ENCODE peak calls at places on chromosomes 7 and 10, in six cellular contexts. One of them, this sample, is unnamed.

GRCh38 chr7:375901-376305 is 85.9 kb downstream of the FOXL3 start:
- DNase-seq in neuronal stem cell: no peak
- DNase-seq in IMR-90: no peak
- DNase-seq in H9: peak; percentile 26
- DNase-seq in mesenchymal stem cell: no peak
- DNase-seq in H1: no peak
- DNase-seq in this sample: no peak

GRCh38 chr7:149834601-149835000 is 3.6 kb upstream of the ZNF862 start:
- DNase-seq in neuronal stem cell: no peak
- DNase-seq in IMR-90: no peak
- DNase-seq in H9: no peak
- DNase-seq in mesenchymal stem cell: no peak
- DNase-seq in H1: no peak
- DNase-seq in this sample: no peak

GRCh38 chr10:132395704-132396494 is 1.1 kb upstream of the PWWP2B start:
- DNase-seq in neuronal stem cell: no peak
- DNase-seq in IMR-90: no peak
- DNase-seq in H9: peak; percentile 78
- DNase-seq in mesenchymal stem cell: peak; percentile 67
- DNase-seq in H1: no peak
- DNase-seq in this sample: peak; percentile 80

GRCh38 chr10:30034433-30035137 is 24.8 kb downstream of the JCAD start:
- DNase-seq in neuronal stem cell: no peak
- DNase-seq in IMR-90: no peak
- DNase-seq in H9: no peak
- DNase-seq in mesenchymal stem cell: no peak
- DNase-seq in H1: no peak
- DNase-seq in this sample: peak; percentile 39

GRCh38 chr10:103395754-103396066 is 565 bp downstream of the ATP5MK start:
- DNase-seq in neuronal stem cell: peak; percentile 2
- DNase-seq in IMR-90: peak; percentile 7
- DNase-seq in H9: no peak
- DNase-seq in mesenchymal stem cell: peak; percentile 55
- DNase-seq in H1: no peak
- DNase-seq in this sample: peak; percentile 30

GRCh38 chr7:16420649-16421332 is 547 bp downstream of the CRPPA start:
- DNase-seq in neuronal stem cell: peak; percentile 75
- DNase-seq in IMR-90: peak; percentile 82
- DNase-seq in H9: peak; percentile 86
- DNase-seq in mesenchymal stem cell: peak; percentile 89
- DNase-seq in H1: peak; percentile 47
- DNase-seq in this sample: peak; percentile 92

GRCh38 chr10:96930469-96930868 is 98.4 kb downstream of the LCOR start:
- DNase-seq in neuronal stem cell: no peak
- DNase-seq in IMR-90: no peak
- DNase-seq in H9: no peak
- DNase-seq in mesenchymal stem cell: no peak
- DNase-seq in H1: no peak
- DNase-seq in this sample: no peak

GRCh38 chr7:98352621-98353020 is 48.3 kb downstream of the BAIAP2L1 start:
- DNase-seq in neuronal stem cell: no peak
- DNase-seq in IMR-90: peak; percentile 90
- DNase-seq in H9: no peak
- DNase-seq in mesenchymal stem cell: peak; percentile 88
- DNase-seq in H1: no peak
- DNase-seq in this sample: no peak

GRCh38 chr10:29517352-29517923 is 117.3 kb downstream of the SVIL start:
- DNase-seq in neuronal stem cell: peak; percentile 32
- DNase-seq in IMR-90: peak; percentile 45
- DNase-seq in H9: peak; percentile 88
- DNase-seq in mesenchymal stem cell: peak; percentile 57
- DNase-seq in H1: no peak
- DNase-seq in this sample: peak; percentile 93

GRCh38 chr10:51159841-51160240 is 85.6 kb downstream of the PRKG1 start:
- DNase-seq in neuronal stem cell: no peak
- DNase-seq in IMR-90: peak; percentile 79
- DNase-seq in H9: no peak
- DNase-seq in mesenchymal stem cell: no peak
- DNase-seq in H1: no peak
- DNase-seq in this sample: no peak

GRCh38 chr10:110221721-110222261 is 14.4 kb downstream of the MXI1 start:
- DNase-seq in neuronal stem cell: peak; percentile 29
- DNase-seq in IMR-90: peak; percentile 98
- DNase-seq in H9: peak; percentile 78
- DNase-seq in mesenchymal stem cell: peak; percentile 93
- DNase-seq in H1: no peak
- DNase-seq in this sample: peak; percentile 93

GRCh38 chr10:76150886-76151288 is 719.5 kb downstream of the LRMDA start:
- DNase-seq in neuronal stem cell: peak; percentile 8
- DNase-seq in IMR-90: no peak
- DNase-seq in H9: no peak
- DNase-seq in mesenchymal stem cell: no peak
- DNase-seq in H1: no peak
- DNase-seq in this sample: no peak

GRCh38 chr7:16915405-16915804 is 33.6 kb upstream of the AGR3 start:
- DNase-seq in neuronal stem cell: no peak
- DNase-seq in IMR-90: peak; percentile 91
- DNase-seq in H9: no peak
- DNase-seq in mesenchymal stem cell: peak; percentile 88
- DNase-seq in H1: no peak
- DNase-seq in this sample: peak; percentile 35

GRCh38 chr7:142866361-142867096 is 11.7 kb downstream of the EPHB6 start:
- DNase-seq in neuronal stem cell: peak; percentile 11
- DNase-seq in IMR-90: no peak
- DNase-seq in H9: peak; percentile 85
- DNase-seq in mesenchymal stem cell: no peak
- DNase-seq in H1: no peak
- DNase-seq in this sample: peak; percentile 74

GRCh38 chr7:55464422-55464821 is 99.3 kb downstream of the LANCL2 start:
- DNase-seq in neuronal stem cell: no peak
- DNase-seq in IMR-90: peak; percentile 40
- DNase-seq in H9: no peak
- DNase-seq in mesenchymal stem cell: no peak
- DNase-seq in H1: no peak
- DNase-seq in this sample: no peak

GRCh38 chr7:140525741-140526140 is 46.4 kb upstream of the MKRN1 start:
- DNase-seq in neuronal stem cell: no peak
- DNase-seq in IMR-90: no peak
- DNase-seq in H9: peak; percentile 30
- DNase-seq in mesenchymal stem cell: no peak
- DNase-seq in H1: no peak
- DNase-seq in this sample: no peak

GRCh38 chr7:70704921-70705346 is 427.0 kb upstream of the GALNT17 start:
- DNase-seq in neuronal stem cell: no peak
- DNase-seq in IMR-90: no peak
- DNase-seq in H9: no peak
- DNase-seq in mesenchymal stem cell: no peak
- DNase-seq in H1: no peak
- DNase-seq in this sample: no peak

GRCh38 chr10:12438914-12439692 is 89.8 kb downstream of the CAMK1D start:
- DNase-seq in neuronal stem cell: no peak
- DNase-seq in IMR-90: no peak
- DNase-seq in H9: no peak
- DNase-seq in mesenchymal stem cell: no peak
- DNase-seq in H1: no peak
- DNase-seq in this sample: no peak

GRCh38 chr7:87316846-87317545 is 28.5 kb upstream of the CROT start:
- DNase-seq in neuronal stem cell: no peak
- DNase-seq in IMR-90: peak; percentile 99
- DNase-seq in H9: no peak
- DNase-seq in mesenchymal stem cell: peak; percentile 88
- DNase-seq in H1: no peak
- DNase-seq in this sample: no peak

GRCh38 chr7:128427289-128427891 is 17.6 kb upstream of the IMPDH1 start:
- DNase-seq in neuronal stem cell: peak; percentile 61
- DNase-seq in IMR-90: peak; percentile 58
- DNase-seq in H9: no peak
- DNase-seq in mesenchymal stem cell: peak; percentile 62
- DNase-seq in H1: no peak
- DNase-seq in this sample: peak; percentile 70

GRCh38 chr7:79495544-79496272 is 42.2 kb upstream of the MAGI2 start:
- DNase-seq in neuronal stem cell: no peak
- DNase-seq in IMR-90: peak; percentile 89
- DNase-seq in H9: no peak
- DNase-seq in mesenchymal stem cell: peak; percentile 87
- DNase-seq in H1: no peak
- DNase-seq in this sample: no peak

GRCh38 chr10:126233721-126234120 is 154.6 kb downstream of the ADAM12 start:
- DNase-seq in neuronal stem cell: no peak
- DNase-seq in IMR-90: no peak
- DNase-seq in H9: no peak
- DNase-seq in mesenchymal stem cell: no peak
- DNase-seq in H1: no peak
- DNase-seq in this sample: no peak

GRCh38 chr7:111103678-111104274 is 12.8 kb downstream of the LRRN3 start:
- DNase-seq in neuronal stem cell: no peak
- DNase-seq in IMR-90: no peak
- DNase-seq in H9: no peak
- DNase-seq in mesenchymal stem cell: no peak
- DNase-seq in H1: no peak
- DNase-seq in this sample: no peak

GRCh38 chr10:27474741-27475140 is 29.4 kb upstream of the RAB18 start:
- DNase-seq in neuronal stem cell: no peak
- DNase-seq in IMR-90: peak; percentile 2
- DNase-seq in H9: no peak
- DNase-seq in mesenchymal stem cell: no peak
- DNase-seq in H1: no peak
- DNase-seq in this sample: no peak

GRCh38 chr7:159091041-159091440 is 53.6 kb downstream of the VIPR2 start:
- DNase-seq in neuronal stem cell: no peak
- DNase-seq in IMR-90: no peak
- DNase-seq in H9: peak; percentile 17
- DNase-seq in mesenchymal stem cell: no peak
- DNase-seq in H1: no peak
- DNase-seq in this sample: no peak

GRCh38 chr10:50512743-50513416 is 110.9 kb downstream of the SGMS1 start:
- DNase-seq in neuronal stem cell: no peak
- DNase-seq in IMR-90: no peak
- DNase-seq in H9: no peak
- DNase-seq in mesenchymal stem cell: no peak
- DNase-seq in H1: no peak
- DNase-seq in this sample: no peak

GRCh38 chr7:143015926-143016490 is 10.9 kb downstream of the OR9A2 start:
- DNase-seq in neuronal stem cell: no peak
- DNase-seq in IMR-90: no peak
- DNase-seq in H9: no peak
- DNase-seq in mesenchymal stem cell: no peak
- DNase-seq in H1: no peak
- DNase-seq in this sample: no peak

GRCh38 chr10:43198682-43199005 is 60.4 kb downstream of the CSGALNACT2 start:
- DNase-seq in neuronal stem cell: no peak
- DNase-seq in IMR-90: no peak
- DNase-seq in H9: no peak
- DNase-seq in mesenchymal stem cell: no peak
- DNase-seq in H1: no peak
- DNase-seq in this sample: no peak

GRCh38 chr10:361203-362135 is 226.2 kb downstream of the ZMYND11 start:
- DNase-seq in neuronal stem cell: no peak
- DNase-seq in IMR-90: no peak
- DNase-seq in H9: no peak
- DNase-seq in mesenchymal stem cell: peak; percentile 22
- DNase-seq in H1: no peak
- DNase-seq in this sample: no peak

GRCh38 chr10:128070161-128070560 is 56.1 kb downstream of the MKI67 start:
- DNase-seq in neuronal stem cell: no peak
- DNase-seq in IMR-90: no peak
- DNase-seq in H9: no peak
- DNase-seq in mesenchymal stem cell: no peak
- DNase-seq in H1: no peak
- DNase-seq in this sample: no peak

GRCh38 chr10:129637841-129638240 is 170.8 kb downstream of the MGMT start:
- DNase-seq in neuronal stem cell: no peak
- DNase-seq in IMR-90: no peak
- DNase-seq in H9: no peak
- DNase-seq in mesenchymal stem cell: no peak
- DNase-seq in H1: no peak
- DNase-seq in this sample: no peak
- H2BK15ac ChIP-seq in neuronal stem cell: no peak overlapping the region
- H2BK15ac ChIP-seq in IMR-90: no peak overlapping the region
- H2BK15ac ChIP-seq in H9: no peak overlapping the region
- H2BK15ac ChIP-seq in mesenchymal stem cell: no peak overlapping the region
- H2BK15ac ChIP-seq in H1: no peak overlapping the region
- H2BK15ac ChIP-seq in this sample: no peak overlapping the region

GRCh38 chr7:72447465-72448204 is 35.5 kb upstream of the CALN1 start:
- DNase-seq in neuronal stem cell: no peak
- DNase-seq in IMR-90: no peak
- DNase-seq in H9: no peak
- DNase-seq in mesenchymal stem cell: no peak
- DNase-seq in H1: no peak
- DNase-seq in this sample: no peak
- H3K23ac ChIP-seq in neuronal stem cell: peak overlapping the region; percentile 69
- H3K23ac ChIP-seq in IMR-90: no peak overlapping the region
- H3K23ac ChIP-seq in H9: no peak overlapping the region
- H3K23ac ChIP-seq in mesenchymal stem cell: no peak overlapping the region
- H3K23ac ChIP-seq in H1: no peak overlapping the region
- H3K23ac ChIP-seq in this sample: no peak overlapping the region

DNA sequence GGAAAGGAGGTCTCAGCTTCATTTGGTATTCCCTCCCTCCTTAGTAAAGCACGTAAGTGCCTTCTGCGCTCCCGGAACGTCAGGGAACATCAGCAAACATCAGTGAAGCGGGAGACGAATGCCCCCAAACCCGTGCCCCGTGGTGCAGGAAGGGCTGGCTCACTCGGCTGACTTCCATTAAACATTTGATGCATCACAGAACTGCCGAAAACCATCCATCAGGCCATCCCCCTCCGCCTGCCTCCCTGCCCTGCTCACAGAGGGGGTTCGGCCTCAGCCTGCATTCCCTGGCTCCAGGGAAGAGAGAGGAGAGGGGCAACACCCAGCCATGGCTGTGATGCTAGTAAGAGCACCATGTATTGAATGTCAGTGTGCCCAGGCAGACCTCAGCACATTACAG is 146.2 kb downstream of the RPS24 start:
- DNase-seq in neuronal stem cell: no peak
- DNase-seq in IMR-90: no peak
- DNase-seq in H9: no peak
- DNase-seq in mesenchymal stem cell: no peak
- DNase-seq in H1: no peak
- DNase-seq in this sample: no peak
- H3K4me2 ChIP-seq in neuronal stem cell: no peak overlapping the region
- H3K4me2 ChIP-seq in IMR-90: no peak overlapping the region
- H3K4me2 ChIP-seq in H9: no peak overlapping the region
- H3K4me2 ChIP-seq in mesenchymal stem cell: no peak overlapping the region
- H3K4me2 ChIP-seq in H1: no peak overlapping the region
- H3K4me2 ChIP-seq in this sample: no peak overlapping the region

DNA sequence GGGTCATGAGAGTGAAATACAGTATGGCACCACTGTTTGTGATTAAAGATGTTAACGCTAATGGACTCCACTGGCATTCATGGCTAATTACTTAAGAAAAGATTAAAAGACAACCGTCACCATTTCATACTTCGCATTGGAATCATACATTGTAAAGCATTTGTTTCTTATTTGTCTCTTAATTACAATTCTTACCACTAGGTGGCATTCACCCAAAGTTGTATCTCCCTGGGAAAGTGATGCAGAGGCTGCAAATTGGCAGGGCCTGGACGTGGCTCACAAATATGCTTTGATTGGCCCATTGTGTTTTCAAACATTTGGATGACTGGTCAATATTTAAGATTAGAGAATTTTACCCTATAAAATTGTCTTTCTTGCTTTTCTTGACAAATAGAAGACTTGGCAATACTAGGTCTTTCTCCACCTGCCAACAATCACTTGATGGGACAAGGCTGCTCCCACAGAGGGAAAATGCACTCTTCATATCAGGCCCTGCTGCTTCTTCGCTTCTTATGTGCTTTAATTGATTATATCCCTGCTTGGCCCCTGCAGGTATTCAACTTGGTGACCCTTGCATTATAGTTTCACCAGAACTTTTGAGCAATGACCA is 72.1 kb upstream of the STARD3NL start:
- DNase-seq in neuronal stem cell: peak; percentile 26
- DNase-seq in IMR-90: peak; percentile 49
- DNase-seq in H9: no peak
- DNase-seq in mesenchymal stem cell: peak; percentile 51
- DNase-seq in H1: no peak
- DNase-seq in this sample: peak; percentile 49
- H2BK15ac ChIP-seq in neuronal stem cell: no peak overlapping the region
- H2BK15ac ChIP-seq in IMR-90: no peak overlapping the region
- H2BK15ac ChIP-seq in H9: no peak overlapping the region
- H2BK15ac ChIP-seq in mesenchymal stem cell: no peak overlapping the region
- H2BK15ac ChIP-seq in H1: no peak overlapping the region
- H2BK15ac ChIP-seq in this sample: no peak overlapping the region